ENCODE peak calls at places on chromosomes 3 and 15, in five cellular contexts. Y is GM13976, X is cardiac fibroblast, M is stomach, S is lung. P is an unnamed sample.

GRCh38 chr3:169227911-169228310 is 435.6 kb downstream of the MECOM start:
- DNase-seq in Y (no peak), X (peak), M (no peak), S (no peak), P (no peak)

GRCh38 chr3:44909063-44909462 is 34.7 kb downstream of the TGM4 start:
- DNase-seq in S (no peak), M (no peak), X (no peak), Y (no peak), P (no peak)

GRCh38 chr3:193794002-193794835 is 201.2 kb downstream of the OPA1 start:
- DNase-seq in Y (no peak), X (peak), M (no peak), S (no peak), P (no peak)

GRCh38 chr15:73946795-73947370 is 20.6 kb downstream of the LOXL1 start:
- DNase-seq in Y (no peak), S (no peak), X (no peak), M (no peak), P (no peak)

GRCh38 chr3:64237083-64237482 is 11.8 kb upstream of the PRICKLE2 start:
- DNase-seq in Y (no peak), M (no peak), X (no peak), S (no peak), P (no peak)

GRCh38 chr15:40407343-40407990 is 1.9 kb downstream of the IVD start:
- DNase-seq in S (no peak), M (no peak), X (no peak), Y (peak), P (no peak)

GRCh38 chr3:61808526-61808925 is 247.2 kb downstream of the PTPRG start:
- DNase-seq in M (no peak), X (peak), Y (no peak), S (no peak), P (peak)

GRCh38 chr3:134357261-134357913 is 16.9 kb downstream of the AMOTL2 start:
- DNase-seq in M (no peak), S (no peak), X (no peak), Y (no peak), P (no peak)

GRCh38 chr15:38530113-38530512 is 34.5 kb downstream of the RASGRP1 start:
- DNase-seq in M (no peak), X (peak), S (no peak), Y (no peak), P (no peak)

GRCh38 chr3:131163-131889 is 65.2 kb upstream of the CHL1 start:
- DNase-seq in X (no peak), S (no peak), Y (no peak), M (no peak), P (no peak)

DNA sequence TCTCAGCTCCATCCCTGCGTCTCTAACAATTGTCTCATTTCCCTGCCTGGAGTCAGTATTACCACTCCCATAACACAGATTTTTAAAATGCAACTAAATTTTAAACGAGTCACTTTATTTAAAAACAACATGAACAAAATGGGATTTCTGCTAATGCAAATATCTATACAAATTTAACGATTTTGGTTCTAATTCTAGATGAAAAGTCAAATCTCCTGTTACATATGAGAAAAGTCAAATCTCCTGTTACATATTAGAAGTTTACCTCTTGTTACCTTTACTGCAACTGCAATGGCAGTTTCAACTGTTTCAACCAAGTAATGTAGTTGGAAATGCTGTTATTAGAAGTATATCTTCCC is 578 bp upstream of the RPL39L start:
- DNase-seq in Y (no peak), X (no peak), S (no peak), M (no peak), P (no peak)
- TF ChIP-seq CTCF in Y (no peak), X (no peak), S (no peak), M (no peak), P (no peak)

GRCh38 chr3:31004025-31004678 is 109.7 kb upstream of the GADL1 start:
- DNase-seq in S (no peak), Y (no peak), X (peak), M (no peak), P (peak)

GRCh38 chr3:31002730-31003129 is 108.3 kb upstream of the GADL1 start:
- DNase-seq in M (no peak), Y (no peak), X (no peak), S (no peak), P (no peak)
- TF ChIP-seq CTCF in M (no peak), Y (no peak), X (no peak), S (no peak), P (no peak)

GRCh38 chr3:52014613-52015012 is 18.9 kb upstream of the RPL29 start:
- DNase-seq in X (no peak), Y (no peak), S (no peak), M (no peak), P (no peak)
- TF ChIP-seq CTCF in X (peak), Y (no peak), S (no peak), M (peak), P (no peak)

GRCh38 chr3:185971579-185971978 is 33.8 kb upstream of the TRA2B start:
- DNase-seq in Y (no peak), X (no peak), M (no peak), S (no peak), P (no peak)

GRCh38 chr3:185966655-185967054 is 28.8 kb upstream of the TRA2B start:
- DNase-seq in S (no peak), M (no peak), Y (no peak), X (no peak), P (no peak)

GRCh38 chr3:185965496-185965895 is 27.7 kb upstream of the TRA2B start:
- DNase-seq in S (no peak), M (no peak), X (no peak), Y (no peak), P (no peak)

DNA sequence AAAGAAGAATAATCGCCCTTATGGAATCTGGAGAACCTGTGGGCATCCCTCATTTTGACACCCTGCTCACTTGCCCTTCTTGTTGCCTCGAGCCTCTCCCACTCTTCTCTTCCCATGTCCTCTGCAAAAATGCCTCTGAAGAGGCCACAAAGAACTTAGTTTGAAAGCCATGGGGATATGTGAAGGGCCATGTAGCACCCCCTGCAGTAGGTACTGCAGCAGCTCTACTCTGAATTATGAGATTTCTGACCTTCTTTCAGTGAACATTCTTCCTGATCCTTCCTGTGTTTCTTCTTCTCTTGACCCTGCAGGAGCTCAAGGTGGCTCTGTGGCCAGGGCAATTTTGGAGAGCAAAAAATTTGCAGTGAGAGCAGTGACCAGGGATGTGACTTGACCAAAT is 30.4 kb upstream of the TRA2B start:
- DNase-seq in M (no peak), X (no peak), Y (no peak), S (no peak), P (no peak)
- TF ChIP-seq CTCF in M (no peak), X (no peak), Y (no peak), S (no peak), P (no peak)

DNA sequence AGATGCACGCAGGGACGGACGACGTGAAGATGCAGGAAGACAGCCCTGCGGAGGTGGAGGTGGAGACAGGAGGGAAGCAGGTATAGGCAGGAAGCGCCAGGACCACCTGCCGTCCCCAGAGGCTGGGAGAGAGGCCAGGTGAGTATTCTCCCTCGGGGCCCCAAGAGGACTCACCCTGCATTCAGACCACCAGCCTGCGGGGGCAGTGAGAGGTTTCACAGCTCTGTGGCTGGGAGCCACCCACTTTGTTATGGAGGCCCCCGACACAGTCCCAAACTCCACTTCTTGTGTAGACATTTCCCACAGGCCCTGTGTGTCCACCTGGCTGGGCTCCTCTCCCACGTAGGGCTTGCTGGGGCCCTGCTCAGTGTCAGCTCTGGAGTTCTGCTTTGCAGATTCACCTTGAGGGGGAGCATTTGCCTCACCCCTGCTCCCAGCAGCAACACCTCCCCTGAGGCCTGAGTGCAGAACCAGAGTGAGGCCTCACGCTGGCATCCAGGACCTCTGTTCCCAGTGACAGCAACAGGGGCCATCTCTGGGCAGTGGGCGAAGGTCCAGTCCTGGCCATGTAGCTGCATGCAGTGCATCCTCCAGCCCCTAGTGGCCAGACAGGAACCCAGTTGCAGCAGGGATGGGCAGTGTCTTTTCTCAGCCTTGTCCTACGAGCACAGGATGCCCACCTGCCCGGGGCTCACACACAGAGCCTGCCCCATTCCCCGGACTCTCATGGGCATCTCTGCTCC is 119.4 kb upstream of the IQSEC1 start:
- DNase-seq in X (no peak), S (no peak), M (no peak), Y (no peak), P (peak)
- TF ChIP-seq CTCF in X (peak), S (no peak), M (no peak), Y (no peak), P (peak)

GRCh38 chr15:61997786-61998185 is 62.5 kb downstream of the VPS13C start:
- DNase-seq in X (peak), Y (no peak), S (no peak), M (no peak), P (peak)
- TF ChIP-seq CTCF in X (peak), Y (no peak), S (no peak), M (no peak), P (no peak)

DNA sequence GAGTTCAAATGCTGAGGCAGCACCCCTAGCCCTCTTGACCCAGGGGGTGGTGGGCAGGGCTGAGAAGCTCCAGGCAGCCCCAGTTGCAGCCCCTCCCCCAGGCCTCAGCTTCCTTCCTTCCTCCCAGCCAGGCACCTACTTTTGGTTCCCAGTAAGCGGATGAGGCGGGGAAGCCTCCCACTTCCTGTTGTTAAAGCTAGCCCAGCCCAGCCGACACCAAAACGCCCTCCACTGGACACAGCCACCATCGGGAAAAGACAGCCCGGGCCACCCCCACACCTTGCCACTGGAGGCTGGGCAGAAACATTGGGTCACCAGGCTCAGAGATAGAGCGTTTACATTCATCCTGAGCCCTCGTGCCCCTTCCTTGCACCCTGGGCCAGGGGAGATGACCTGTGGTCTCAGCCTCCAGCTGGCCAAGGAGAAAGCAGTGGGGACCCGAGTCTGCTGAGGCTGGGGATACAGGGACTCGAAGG is 3.5 kb downstream of the DUSP7 start:
- DNase-seq in M (peak), Y (peak), X (peak), S (peak), P (peak)
- TF ChIP-seq CTCF in M (peak), Y (peak), X (peak), S (peak), P (peak)

DNA sequence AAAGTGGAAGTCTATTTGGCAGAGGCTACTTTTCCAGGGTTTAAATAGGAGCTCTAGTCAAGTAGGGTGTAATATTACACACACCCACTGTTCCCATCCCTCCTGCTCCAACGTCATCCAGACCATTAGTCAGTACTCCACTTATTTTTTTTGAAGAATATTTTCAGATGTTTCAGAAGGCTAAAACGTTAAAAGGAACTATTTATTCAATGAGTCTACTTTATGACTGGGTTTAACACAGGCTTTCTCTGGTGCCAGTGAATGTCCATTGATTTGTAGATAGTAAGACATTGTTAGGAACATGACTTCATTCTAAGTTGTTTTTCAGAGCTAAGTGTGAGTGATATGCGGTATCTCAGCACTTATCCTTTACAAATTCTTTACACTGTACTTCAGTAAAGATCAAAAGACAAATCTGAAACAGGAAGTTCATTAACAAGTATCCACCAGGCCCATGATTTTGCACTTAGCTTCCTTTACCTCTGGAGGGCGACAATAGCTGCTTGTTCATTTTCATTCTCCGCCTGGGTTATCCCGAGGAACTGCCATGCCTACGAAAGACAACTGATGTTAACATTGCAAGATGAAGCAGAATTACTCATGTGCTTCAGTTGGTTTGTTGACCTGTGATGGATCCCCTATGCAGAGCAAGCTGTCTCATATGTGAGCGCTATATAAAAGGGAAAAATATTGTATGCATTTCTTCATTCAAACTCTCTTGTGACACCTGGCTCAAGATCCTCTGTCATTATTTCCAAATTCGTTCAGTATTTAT is 158.7 kb downstream of the USP13 start:
- DNase-seq in M (peak), Y (peak), S (peak), X (peak), P (peak)
- TF ChIP-seq CTCF in M (peak), Y (peak), S (peak), X (peak), P (peak)

GRCh38 chr15:51240066-51240465 is 98.3 kb downstream of the CYP19A1 start:
- DNase-seq in S (no peak), Y (no peak), M (no peak), X (no peak), P (no peak)
- TF ChIP-seq CTCF in S (no peak), Y (no peak), M (no peak), X (no peak), P (no peak)

GRCh38 chr3:171834461-171834801 is 8.7 kb upstream of the TMEM212 start:
- DNase-seq in S (no peak), Y (no peak), X (no peak), M (no peak), P (no peak)
- TF ChIP-seq CTCF in S (no peak), Y (no peak), X (no peak), M (no peak), P (no peak)